ENCODE peak calls at places on chromosome 22, in seven cellular contexts. D, K, R, E, C, G and L are unnamed samples. For H3K4me1 and H3K36me3, the result is how much of the 10 kb centered on the place peaks cover.

GRCh38 chr22:23431337-23432072 is 148.6 kb downstream of the IGLL1 start:
- DNase-seq in K (no peak), G (no peak), E (no peak), C (no peak), D (no peak), R (no peak), L (no peak)

GRCh38 chr22:21951931-21952465 is 650 bp downstream of the PPM1F start:
- DNase-seq in R (peak), E (peak), K (no peak), C (no peak), D (peak), G (peak), L (peak)

GRCh38 chr22:49101873-49102272 is 725.8 kb downstream of the BRD1 start:
- DNase-seq in C (peak), R (no peak), E (no peak), D (no peak), K (no peak), G (no peak), L (no peak)

GRCh38 chr22:25747245-25747944 is 5.4 kb downstream of the MYO18B start:
- DNase-seq in K (no peak), C (no peak), G (no peak), D (peak), R (peak), E (peak), L (no peak)

GRCh38 chr22:37193629-37194191 is 5.7 kb upstream of the C1QTNF6 start:
- DNase-seq in K (peak), C (peak), D (peak), E (no peak), R (peak), G (no peak), L (peak)

GRCh38 chr22:50606126-50606525 is 5.5 kb downstream of the MAPK8IP2 start:
- DNase-seq in G (no peak), D (no peak), C (no peak), K (no peak), E (no peak), R (no peak), L (peak)

GRCh38 chr22:35567794-35568193 is 27.2 kb downstream of the RASD2 start:
- DNase-seq in E (no peak), R (peak), K (no peak), D (no peak), C (no peak), G (no peak), L (no peak)

GRCh38 chr22:26669060-26669481 is 11.7 kb downstream of the MIAT start:
- DNase-seq in D (peak), C (no peak), K (peak), E (no peak), R (peak), G (peak), L (peak)

GRCh38 chr22:17774206-17774927 is at the start of gene BID:
- DNase-seq in R (no peak), K (no peak), G (peak), E (no peak), C (peak), D (peak), L (no peak)

GRCh38 chr22:50308597-50308935 is 1.1 kb upstream of the PLXNB2 start:
- DNase-seq in C (no peak), G (no peak), D (peak), E (peak), R (peak), K (no peak), L (no peak)

GRCh38 chr22:37464181-37464580 is 22.0 kb downstream of the MFNG start:
- DNase-seq in D (no peak), R (no peak), K (no peak), G (no peak), C (no peak), E (no peak), L (no peak)

GRCh38 chr22:35622132-35622913 is 5.2 kb upstream of the MB start:
- DNase-seq in R (no peak), C (no peak), E (no peak), D (no peak), K (no peak), G (peak), L (peak)

GRCh38 chr22:42401562-42402334 is 30.5 kb downstream of the NFAM1 start:
- DNase-seq in R (no peak), D (no peak), E (no peak), G (no peak), K (no peak), C (no peak), L (no peak)

GRCh38 chr22:25488244-25489020 is 76.0 kb upstream of the GRK3 start:
- DNase-seq in C (no peak), K (no peak), R (no peak), E (peak), D (peak), G (no peak), L (no peak)

GRCh38 chr22:32119568-32120235 is 39.4 kb downstream of the C22orf42 start:
- DNase-seq in D (no peak), R (no peak), C (no peak), G (peak), E (no peak), K (no peak), L (no peak)

GRCh38 chr22:19579880-19580279 is 55.7 kb upstream of the CLDN5 start:
- DNase-seq in K (no peak), R (no peak), C (no peak), G (no peak), E (no peak), D (no peak), L (no peak)

GRCh38 chr22:50298937-50299656 is 8.3 kb downstream of the PLXNB2 start:
- DNase-seq in C (no peak), R (peak), G (peak), D (peak), K (no peak), E (no peak), L (no peak)

GRCh38 chr22:25109878-25110595 is 89.6 kb upstream of the CRYBB3 start:
- DNase-seq in R (no peak), D (no peak), K (no peak), E (no peak), C (no peak), G (no peak), L (no peak)

GRCh38 chr22:46846154-46846831 is 83.8 kb downstream of the TBC1D22A start:
- DNase-seq in K (no peak), G (no peak), E (no peak), R (no peak), C (no peak), D (peak), L (no peak)

GRCh38 chr22:36184433-36185035 is 17.1 kb downstream of the APOL4 start:
- DNase-seq in K (no peak), R (no peak), C (no peak), G (no peak), D (no peak), E (peak), L (no peak)

GRCh38 chr22:35834080-35834479 is 116.4 kb downstream of the APOL5 start:
- DNase-seq in C (no peak), R (no peak), K (no peak), D (no peak), E (no peak), G (no peak), L (no peak)

GRCh38 chr22:17077255-17077654 is 7.5 kb upstream of the IL17RA start:
- DNase-seq in E (peak), G (no peak), K (no peak), D (peak), R (peak), C (no peak), L (no peak)

GRCh38 chr22:21590809-21591641 is 23.5 kb downstream of the UBE2L3 start:
- DNase-seq in C (no peak), E (no peak), K (no peak), D (no peak), R (no peak), G (no peak), L (no peak)

GRCh38 chr22:37239336-37240239 is 4.5 kb downstream of the RAC2 start:
- DNase-seq in C (no peak), R (no peak), G (no peak), E (no peak), K (no peak), D (no peak), L (peak)

GRCh38 chr22:33476716-33477115 is 418.5 kb upstream of the SYN3 start:
- DNase-seq in K (peak), C (no peak), D (peak), G (no peak), E (peak), R (peak), L (no peak)

GRCh38 chr22:36753120-36753802 is 22.7 kb downstream of the IFT27 start:
- DNase-seq in E (no peak), R (peak), D (no peak), G (no peak), K (no peak), C (no peak), L (peak)

GRCh38 chr22:31095637-31096249 is 11.6 kb downstream of the SELENOM start:
- DNase-seq in K (no peak), G (no peak), D (no peak), C (no peak), R (no peak), E (no peak), L (no peak)

GRCh38 chr22:48045369-48045768 is 1282.9 kb downstream of the TBC1D22A start:
- DNase-seq in G (no peak), R (no peak), D (no peak), C (no peak), E (no peak), K (no peak), L (no peak)

GRCh38 chr22:44179989-44180705 is 578 bp upstream of the PARVG start:
- DNase-seq in C (no peak), R (no peak), K (no peak), D (no peak), E (no peak), G (no peak), L (no peak)

GRCh38 chr22:21074092-21074715 is 28.5 kb downstream of the LRRC74B start:
- DNase-seq in R (peak), K (no peak), C (no peak), E (peak), G (no peak), D (peak), L (no peak)

GRCh38 chr22:22410121-22410520 is 98.4 kb downstream of the ZNF280B start:
- DNase-seq in G (no peak), E (no peak), D (no peak), R (no peak), K (no peak), C (no peak), L (no peak)

GRCh38 chr22:39241632-39242388 is 3.0 kb downstream of the PDGFB start:
- DNase-seq in E (no peak), R (peak), D (no peak), K (no peak), G (no peak), C (peak), L (no peak)
- H3K4me1 ChIP-seq in E (under half), R (under half), D (under half), K (under half), G (under half), C (half or more), L (under half)

GRCh38 chr22:29048822-29049654 is 12.6 kb downstream of the C22orf31 start:
- DNase-seq in K (no peak), R (no peak), G (no peak), C (no peak), D (no peak), E (no peak), L (no peak)

GRCh38 chr22:29053048-29053702 is 8.5 kb downstream of the C22orf31 start:
- DNase-seq in C (no peak), R (no peak), E (no peak), D (no peak), G (no peak), K (no peak), L (no peak)

GRCh38 chr22:29049655-29050263 is 11.9 kb downstream of the C22orf31 start:
- DNase-seq in G (no peak), E (no peak), D (no peak), R (no peak), K (no peak), C (no peak), L (no peak)

GRCh38 chr22:29054251-29054767 is 7.3 kb downstream of the C22orf31 start:
- DNase-seq in E (no peak), R (no peak), G (no peak), D (no peak), C (no peak), K (no peak), L (no peak)

DNA sequence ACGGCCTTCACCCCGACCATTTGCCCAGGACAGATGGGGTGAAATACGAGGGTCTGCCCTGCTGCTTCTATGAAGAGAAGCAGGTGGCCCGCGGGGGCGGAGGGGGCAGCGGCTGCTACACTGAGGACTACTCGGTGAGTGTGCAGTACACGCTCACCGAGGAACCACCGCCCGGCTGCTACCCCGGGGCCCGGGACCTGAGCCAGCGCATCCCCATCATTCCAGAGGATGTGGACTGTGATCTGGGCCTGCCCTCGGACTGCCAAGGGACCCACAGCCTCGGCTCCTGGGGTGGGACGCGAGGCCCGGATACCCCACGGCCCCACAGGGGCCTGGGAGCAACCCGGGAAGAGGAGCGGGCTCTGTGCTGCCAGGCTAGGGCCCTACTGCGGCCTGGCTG is 11.2 kb downstream of the C22orf31 start:
- DNase-seq in E (no peak), G (no peak), R (no peak), C (no peak), K (no peak), D (no peak), L (no peak)
- H3K36me3 ChIP-seq in E (under half), G (under half), R (half or more), C (under half), K (under half), D (under half), L (under half)

DNA sequence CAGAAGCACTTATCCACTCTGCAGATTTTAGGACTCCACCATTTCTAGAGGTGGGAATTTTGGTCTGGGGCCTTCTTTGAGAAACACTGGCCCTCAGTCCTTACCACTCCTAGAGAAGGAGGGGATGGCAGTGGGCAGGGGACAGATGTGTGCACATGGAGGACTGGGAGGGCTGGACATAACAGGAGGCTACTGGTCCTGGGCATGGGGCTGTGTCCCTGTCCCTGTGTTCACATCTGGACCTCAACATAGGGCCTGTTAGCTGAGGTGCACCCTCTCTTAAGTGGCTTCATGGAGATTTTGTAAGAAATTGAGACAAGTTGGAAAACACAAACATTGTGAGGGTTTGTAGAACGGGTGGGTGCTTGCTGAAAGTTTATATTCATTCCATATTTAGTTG is 103.4 kb downstream of the ATXN10 start:
- DNase-seq in G (no peak), E (no peak), K (no peak), R (no peak), C (no peak), D (no peak), L (no peak)
- H3K4me1 ChIP-seq in G (under half), E (under half), K (under half), R (under half), C (under half), D (under half), L (under half)

DNA sequence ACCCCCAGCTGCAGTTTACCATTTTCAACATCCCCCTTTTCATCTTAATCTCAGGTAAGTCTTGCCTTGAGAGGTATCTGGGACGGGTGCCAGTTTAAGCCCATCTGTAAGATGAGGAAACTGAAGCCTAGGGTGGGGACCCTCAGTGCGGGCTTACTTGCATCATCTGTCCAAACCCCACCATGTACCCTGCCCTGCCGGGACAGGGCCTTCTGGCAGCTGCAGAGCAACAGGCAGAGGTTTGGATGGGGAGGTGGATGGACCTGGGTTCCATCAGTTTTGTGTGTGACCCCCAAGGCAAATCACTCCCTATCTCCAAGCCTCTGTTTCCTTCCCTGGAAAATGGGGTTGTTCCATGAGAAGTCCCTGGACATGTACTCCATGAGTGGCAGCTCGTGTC is 67.5 kb downstream of the MN1 start:
- DNase-seq in R (no peak), E (no peak), C (no peak), K (no peak), G (no peak), D (no peak), L (no peak)
- H3K36me3 ChIP-seq in R (under half), E (under half), C (under half), K (under half), G (under half), D (under half), L (under half)